ENCODE peak calls at places on chromosome 10, in four cellular contexts. One of them, this sample, is unnamed.

GRCh38 chr10:127280446-127280845 is 84.1 kb upstream of the INSYN2A start:
- DNase-seq in A673: no peak
- DNase-seq in bronchial epithelial cell: no peak
- DNase-seq in Calu3: no peak
- DNase-seq in this sample: no peak

GRCh38 chr10:78981970-78982281 is 86.8 kb upstream of the ZMIZ1 start:
- DNase-seq in A673: no peak
- DNase-seq in bronchial epithelial cell: no peak
- DNase-seq in Calu3: no peak
- DNase-seq in this sample: no peak

GRCh38 chr10:110918269-110918632 is 729 bp downstream of the BBIP1 start:
- DNase-seq in A673: peak
- DNase-seq in bronchial epithelial cell: peak
- DNase-seq in Calu3: peak
- DNase-seq in this sample: peak

GRCh38 chr10:33151344-33151864 is 183.1 kb downstream of the NRP1 start:
- DNase-seq in A673: no peak
- DNase-seq in bronchial epithelial cell: no peak
- DNase-seq in Calu3: no peak
- DNase-seq in this sample: no peak

GRCh38 chr10:58963723-58964124 is 212.7 kb upstream of the PHYHIPL start:
- DNase-seq in A673: peak
- DNase-seq in bronchial epithelial cell: no peak
- DNase-seq in Calu3: peak
- DNase-seq in this sample: no peak

GRCh38 chr10:77062381-77062780 is 575.2 kb downstream of the KCNMA1 start:
- DNase-seq in A673: no peak
- DNase-seq in bronchial epithelial cell: peak
- DNase-seq in Calu3: no peak
- DNase-seq in this sample: peak

GRCh38 chr10:72503241-72503640 is 122.6 kb downstream of the MICU1 start:
- DNase-seq in A673: no peak
- DNase-seq in bronchial epithelial cell: no peak
- DNase-seq in Calu3: no peak
- DNase-seq in this sample: no peak

GRCh38 chr10:9243861-9244515 is 1189.5 kb downstream of the GATA3 start:
- DNase-seq in A673: no peak
- DNase-seq in bronchial epithelial cell: no peak
- DNase-seq in Calu3: no peak
- DNase-seq in this sample: no peak

GRCh38 chr10:6064119-6064518 is 2.0 kb upstream of the IL2RA start:
- DNase-seq in A673: no peak
- DNase-seq in bronchial epithelial cell: no peak
- DNase-seq in Calu3: no peak
- DNase-seq in this sample: no peak

GRCh38 chr10:125026036-125026931 is 84.4 kb downstream of the ZRANB1 start:
- DNase-seq in A673: no peak
- DNase-seq in bronchial epithelial cell: no peak
- DNase-seq in Calu3: no peak
- DNase-seq in this sample: no peak

GRCh38 chr10:79145517-79146470 is 77.0 kb downstream of the ZMIZ1 start:
- DNase-seq in A673: no peak
- DNase-seq in bronchial epithelial cell: no peak
- DNase-seq in Calu3: no peak
- DNase-seq in this sample: no peak

GRCh38 chr10:79286318-79286951 is 60.8 kb upstream of the PPIF start:
- DNase-seq in A673: peak
- DNase-seq in bronchial epithelial cell: peak
- DNase-seq in Calu3: no peak
- DNase-seq in this sample: peak

GRCh38 chr10:3805227-3805790 is 20.3 kb upstream of the KLF6 start:
- DNase-seq in A673: peak
- DNase-seq in bronchial epithelial cell: peak
- DNase-seq in Calu3: no peak
- DNase-seq in this sample: peak

GRCh38 chr10:44975487-44976331 is 2.9 kb downstream of the DEPP1 start:
- DNase-seq in A673: peak
- DNase-seq in bronchial epithelial cell: peak
- DNase-seq in Calu3: peak
- DNase-seq in this sample: peak

GRCh38 chr10:118850418-118851061 is 95.8 kb upstream of the CACUL1 start:
- DNase-seq in A673: peak
- DNase-seq in bronchial epithelial cell: peak
- DNase-seq in Calu3: peak
- DNase-seq in this sample: peak

GRCh38 chr10:117318909-117319308 is 56.3 kb downstream of the PDZD8 start:
- DNase-seq in A673: peak
- DNase-seq in bronchial epithelial cell: no peak
- DNase-seq in Calu3: no peak
- DNase-seq in this sample: no peak

GRCh38 chr10:78327778-78328591 is 294.3 kb downstream of the RPS24 start:
- DNase-seq in A673: no peak
- DNase-seq in bronchial epithelial cell: no peak
- DNase-seq in Calu3: no peak
- DNase-seq in this sample: no peak

GRCh38 chr10:97788552-97789442 is 17.0 kb upstream of the SFRP5 start:
- DNase-seq in A673: peak
- DNase-seq in bronchial epithelial cell: no peak
- DNase-seq in Calu3: peak
- DNase-seq in this sample: peak

GRCh38 chr10:79244841-79245504 is 102.3 kb upstream of the PPIF start:
- DNase-seq in A673: no peak
- DNase-seq in bronchial epithelial cell: no peak
- DNase-seq in Calu3: no peak
- DNase-seq in this sample: no peak

GRCh38 chr10:32065871-32066270 is 9.6 kb upstream of the KIF5B start:
- DNase-seq in A673: no peak
- DNase-seq in bronchial epithelial cell: peak
- DNase-seq in Calu3: no peak
- DNase-seq in this sample: peak

GRCh38 chr10:78544447-78545085 is 510.9 kb downstream of the RPS24 start:
- DNase-seq in A673: no peak
- DNase-seq in bronchial epithelial cell: no peak
- DNase-seq in Calu3: no peak
- DNase-seq in this sample: no peak

GRCh38 chr10:103502849-103503660 is 9.6 kb downstream of the NEURL1 start:
- DNase-seq in A673: no peak
- DNase-seq in bronchial epithelial cell: no peak
- DNase-seq in Calu3: no peak
- DNase-seq in this sample: no peak

GRCh38 chr10:100303724-100304319 is 17.3 kb upstream of the BLOC1S2 start:
- DNase-seq in A673: peak
- DNase-seq in bronchial epithelial cell: peak
- DNase-seq in Calu3: no peak
- DNase-seq in this sample: peak

GRCh38 chr10:20100157-20100556 is 283.9 kb downstream of the PLXDC2 start:
- DNase-seq in A673: peak
- DNase-seq in bronchial epithelial cell: peak
- DNase-seq in Calu3: no peak
- DNase-seq in this sample: no peak

GRCh38 chr10:121498071-121498470 is 100.2 kb downstream of the FGFR2 start:
- DNase-seq in A673: no peak
- DNase-seq in bronchial epithelial cell: no peak
- DNase-seq in Calu3: peak
- DNase-seq in this sample: no peak

GRCh38 chr10:25425776-25426175 is 251.0 kb downstream of the GPR158 start:
- DNase-seq in A673: no peak
- DNase-seq in bronchial epithelial cell: no peak
- DNase-seq in Calu3: no peak
- DNase-seq in this sample: no peak

GRCh38 chr10:33217854-33218253 is 116.6 kb downstream of the NRP1 start:
- DNase-seq in A673: no peak
- DNase-seq in bronchial epithelial cell: peak
- DNase-seq in Calu3: no peak
- DNase-seq in this sample: peak

GRCh38 chr10:130026670-130027456 is 62.8 kb upstream of the EBF3 start:
- DNase-seq in A673: no peak
- DNase-seq in bronchial epithelial cell: no peak
- DNase-seq in Calu3: no peak
- DNase-seq in this sample: no peak

GRCh38 chr10:132458595-132459251 is 61.7 kb downstream of the PWWP2B start:
- DNase-seq in A673: peak
- DNase-seq in bronchial epithelial cell: no peak
- DNase-seq in Calu3: peak
- DNase-seq in this sample: peak

GRCh38 chr10:125816548-125816947 is 6.5 kb downstream of the UROS start:
- DNase-seq in A673: no peak
- DNase-seq in bronchial epithelial cell: no peak
- DNase-seq in Calu3: no peak
- DNase-seq in this sample: no peak

GRCh38 chr10:101843032-101843991 is at the start of gene KCNIP2:
- DNase-seq in A673: peak
- DNase-seq in bronchial epithelial cell: no peak
- DNase-seq in Calu3: peak
- DNase-seq in this sample: no peak

GRCh38 chr10:48215983-48216505 is 58.5 kb downstream of the FRMPD2 start:
- DNase-seq in A673: no peak
- DNase-seq in bronchial epithelial cell: peak
- DNase-seq in Calu3: no peak
- DNase-seq in this sample: peak

GRCh38 chr10:48213047-48213446 is 61.4 kb downstream of the FRMPD2 start:
- DNase-seq in A673: no peak
- DNase-seq in bronchial epithelial cell: no peak
- DNase-seq in Calu3: no peak
- DNase-seq in this sample: no peak

GRCh38 chr10:48214701-48215100 is 59.8 kb downstream of the FRMPD2 start:
- DNase-seq in A673: peak
- DNase-seq in bronchial epithelial cell: no peak
- DNase-seq in Calu3: no peak
- DNase-seq in this sample: no peak

GRCh38 chr10:48216744-48217143 is 57.8 kb downstream of the FRMPD2 start:
- DNase-seq in A673: no peak
- DNase-seq in bronchial epithelial cell: no peak
- DNase-seq in Calu3: no peak
- DNase-seq in this sample: no peak

GRCh38 chr10:48215148-48215982 is 59.1 kb downstream of the FRMPD2 start:
- DNase-seq in A673: peak
- DNase-seq in bronchial epithelial cell: peak
- DNase-seq in Calu3: peak
- DNase-seq in this sample: peak
- TF ChIP-seq CTCF in A673: peak
- TF ChIP-seq CTCF in bronchial epithelial cell: peak
- TF ChIP-seq CTCF in Calu3: peak
- TF ChIP-seq CTCF in this sample: peak

GRCh38 chr10:12549297-12549696 is 199.9 kb downstream of the CAMK1D start:
- DNase-seq in A673: no peak
- DNase-seq in bronchial epithelial cell: no peak
- DNase-seq in Calu3: peak
- DNase-seq in this sample: no peak
- TF ChIP-seq CTCF in A673: peak
- TF ChIP-seq CTCF in bronchial epithelial cell: no peak
- TF ChIP-seq CTCF in Calu3: no peak
- TF ChIP-seq CTCF in this sample: no peak

GRCh38 chr10:123622381-123622780 is 43.8 kb upstream of the GPR26 start:
- DNase-seq in A673: no peak
- DNase-seq in bronchial epithelial cell: no peak
- DNase-seq in Calu3: no peak
- DNase-seq in this sample: no peak
- TF ChIP-seq CTCF in A673: no peak
- TF ChIP-seq CTCF in bronchial epithelial cell: no peak
- TF ChIP-seq CTCF in Calu3: no peak
- TF ChIP-seq CTCF in this sample: no peak

GRCh38 chr10:48518926-48519730 is 85.7 kb downstream of the ARHGAP22 start:
- DNase-seq in A673: no peak
- DNase-seq in bronchial epithelial cell: no peak
- DNase-seq in Calu3: no peak
- DNase-seq in this sample: no peak
- TF ChIP-seq CTCF in A673: no peak
- TF ChIP-seq CTCF in bronchial epithelial cell: no peak
- TF ChIP-seq CTCF in Calu3: no peak
- TF ChIP-seq CTCF in this sample: no peak

GRCh38 chr10:107443817-107444216 is 279.3 kb upstream of the SORCS1 start:
- DNase-seq in A673: no peak
- DNase-seq in bronchial epithelial cell: no peak
- DNase-seq in Calu3: no peak
- DNase-seq in this sample: no peak
- TF ChIP-seq CTCF in A673: no peak
- TF ChIP-seq CTCF in bronchial epithelial cell: no peak
- TF ChIP-seq CTCF in Calu3: no peak
- TF ChIP-seq CTCF in this sample: no peak

GRCh38 chr10:115129752-115130151 is 36.6 kb downstream of the ATRNL1 start:
- DNase-seq in A673: peak
- DNase-seq in bronchial epithelial cell: peak
- DNase-seq in Calu3: no peak
- DNase-seq in this sample: peak
- TF ChIP-seq CTCF in A673: peak
- TF ChIP-seq CTCF in bronchial epithelial cell: no peak
- TF ChIP-seq CTCF in Calu3: no peak
- TF ChIP-seq CTCF in this sample: no peak

GRCh38 chr10:74993649-74994048 is 117.8 kb upstream of the SAMD8 start:
- DNase-seq in A673: no peak
- DNase-seq in bronchial epithelial cell: no peak
- DNase-seq in Calu3: no peak
- DNase-seq in this sample: no peak

GRCh38 chr10:74988787-74989574 is 122.5 kb upstream of the SAMD8 start:
- DNase-seq in A673: peak
- DNase-seq in bronchial epithelial cell: peak
- DNase-seq in Calu3: no peak
- DNase-seq in this sample: peak

GRCh38 chr10:74988055-74988773 is 123.2 kb upstream of the SAMD8 start:
- DNase-seq in A673: no peak
- DNase-seq in bronchial epithelial cell: no peak
- DNase-seq in Calu3: no peak
- DNase-seq in this sample: no peak

GRCh38 chr10:74992068-74992467 is 119.4 kb upstream of the SAMD8 start:
- DNase-seq in A673: no peak
- DNase-seq in bronchial epithelial cell: no peak
- DNase-seq in Calu3: no peak
- DNase-seq in this sample: no peak

DNA sequence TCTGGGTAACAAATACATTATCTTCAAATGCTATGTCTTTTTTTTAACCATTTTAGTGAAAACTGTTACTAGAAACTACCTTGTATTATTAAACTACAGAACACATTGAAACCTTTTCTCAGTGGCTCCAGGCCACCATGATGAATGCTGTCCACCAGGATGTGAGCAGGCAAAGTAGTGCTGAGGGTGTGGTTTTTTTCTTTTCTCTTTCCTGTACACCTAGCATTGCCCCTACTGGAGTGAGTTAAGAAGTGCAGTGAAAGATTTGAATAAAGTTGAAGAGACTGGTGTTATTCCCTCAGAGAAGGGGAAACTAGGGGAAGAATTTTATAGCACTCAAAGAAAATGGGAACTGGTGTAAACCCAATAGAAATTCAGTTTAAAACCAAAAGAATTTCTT is 120.0 kb upstream of the SAMD8 start:
- DNase-seq in A673: peak
- DNase-seq in bronchial epithelial cell: peak
- DNase-seq in Calu3: peak
- DNase-seq in this sample: peak
- TF ChIP-seq CTCF in A673: peak
- TF ChIP-seq CTCF in bronchial epithelial cell: peak
- TF ChIP-seq CTCF in Calu3: peak
- TF ChIP-seq CTCF in this sample: peak

This sample was measured in epithelial cell of esophagus.